ENCODE peak calls at places on chromosomes 12 and 14, in six cellular contexts. T is lower lobe of right lung, Z is choroid plexus epithelial cell, J is AG04450, O is brain microvascular endothelial cell, C is left ventricle myocardium inferior. A is an unnamed sample.

GRCh38 chr12:41992029-41992428 is 152.6 kb downstream of the GXYLT1 start:
- DNase-seq in Z (no peak), T (no peak), C (no peak), J (no peak), O (no peak), A (no peak)

GRCh38 chr12:89610366-89610765 is 84.5 kb upstream of the POC1B start:
- DNase-seq in J (no peak), C (no peak), T (no peak), Z (no peak), O (no peak), A (no peak)

GRCh38 chr14:68182492-68182891 is 362.9 kb downstream of the RAD51B start:
- DNase-seq in O (no peak), Z (no peak), C (no peak), T (no peak), J (no peak), A (no peak)

GRCh38 chr12:31558521-31558920 is 32.4 kb downstream of the DENND5B start:
- DNase-seq in Z (no peak), T (no peak), C (no peak), J (peak; percentile 26), O (no peak), A (peak; percentile 29)

GRCh38 chr12:87311206-87311605 is 718.0 kb downstream of the C12orf50 start:
- DNase-seq in Z (peak; percentile 22), J (no peak), T (no peak), C (no peak), O (no peak), A (peak; percentile 48)

GRCh38 chr14:72404998-72405397 is 472.8 kb downstream of the RGS6 start:
- DNase-seq in C (no peak), O (no peak), J (no peak), T (no peak), Z (no peak), A (no peak)

GRCh38 chr12:68250454-68250853 is 3.0 kb downstream of the IL22 start:
- DNase-seq in J (no peak), Z (no peak), C (no peak), O (no peak), T (no peak), A (no peak)

GRCh38 chr14:100694579-100695422 is 31.9 kb upstream of the DLK1 start:
- DNase-seq in J (no peak), T (no peak), C (no peak), Z (no peak), O (no peak), A (no peak)

GRCh38 chr14:23551266-23552028 is at the start of gene ZFHX2:
- DNase-seq in O (peak; percentile 30), J (no peak), T (peak; percentile 84), C (peak; percentile 82), Z (peak; percentile 36), A (peak; percentile 61)

GRCh38 chr12:51080136-51080535 is 3.3 kb downstream of the CSRNP2 start:
- DNase-seq in Z (peak; percentile 15), T (no peak), O (no peak), J (no peak), C (no peak), A (no peak)

GRCh38 chr12:123382684-123383083 is 1.2 kb upstream of the KMT5A start:
- DNase-seq in Z (no peak), T (no peak), O (no peak), J (no peak), C (no peak), A (no peak)
- H3K4me3 ChIP-seq in Z (no peak overlapping the region), T (no peak overlapping the region), O (no peak overlapping the region), J (no peak overlapping the region), C (peak overlapping the region; percentile 94), A (no peak overlapping the region)

GRCh38 chr14:65414961-65415589 is 2.5 kb downstream of the FUT8 start:
- DNase-seq in C (no peak), O (peak; percentile 11), T (no peak), J (peak; percentile 6), Z (peak; percentile 68), A (peak; percentile 59)
- TF ChIP-seq CTCF in C (peak; percentile 52), O (peak; percentile 46), T (peak; percentile 45), J (peak; percentile 68), Z (peak; percentile 61), A (peak; percentile 56)

GRCh38 chr12:1494856-1495255 is 99.5 kb downstream of the FBXL14 start:
- DNase-seq in Z (no peak), T (no peak), C (no peak), O (no peak), J (no peak), A (no peak)

GRCh38 chr12:1493781-1494180 is 100.6 kb downstream of the FBXL14 start:
- DNase-seq in Z (no peak), T (no peak), C (no peak), J (no peak), O (no peak), A (no peak)

GRCh38 chr12:1498199-1498740 is 96.1 kb downstream of the FBXL14 start:
- DNase-seq in J (no peak), Z (no peak), C (no peak), T (no peak), O (no peak), A (no peak)

GRCh38 chr12:1497161-1497560 is 97.2 kb downstream of the FBXL14 start:
- DNase-seq in J (no peak), C (no peak), O (no peak), Z (no peak), T (no peak), A (no peak)

DNA sequence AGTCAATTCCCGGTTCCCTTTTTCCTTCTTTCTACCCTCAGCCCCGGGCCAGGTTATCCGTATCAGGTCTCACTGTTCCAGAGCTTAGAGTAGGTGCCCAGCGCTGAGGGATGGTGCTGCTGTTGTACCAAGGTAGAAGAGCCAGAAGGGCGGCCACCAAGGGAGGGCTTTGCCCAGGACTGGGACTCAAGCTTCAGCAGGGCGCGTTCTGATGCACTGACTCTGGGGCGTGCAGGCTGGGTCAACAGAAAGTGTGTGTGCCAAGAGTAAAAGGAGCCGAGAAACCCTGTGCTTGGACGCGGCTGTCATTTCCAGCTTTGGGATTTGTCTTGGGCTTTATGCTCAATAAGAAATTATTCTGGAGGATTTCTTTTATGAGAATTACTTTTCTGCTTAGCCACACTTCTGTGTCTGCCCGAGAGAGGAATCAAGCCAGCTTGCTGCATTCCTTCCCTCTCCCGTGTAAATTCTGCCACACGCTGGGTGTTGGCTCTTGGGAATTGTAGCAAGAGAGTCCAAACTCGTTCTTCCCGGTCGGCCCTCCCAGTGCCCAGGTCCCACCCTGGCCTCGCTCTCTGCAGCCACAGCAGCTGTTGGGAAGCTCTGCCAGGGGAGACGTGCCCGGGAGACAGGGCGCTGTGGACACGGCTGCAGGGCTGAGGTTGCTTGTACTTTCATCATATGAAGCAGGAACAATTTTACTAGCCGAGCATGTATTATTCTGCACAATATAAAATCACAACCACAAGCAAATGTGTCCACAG is 98.0 kb downstream of the FBXL14 start:
- DNase-seq in O (no peak), J (no peak), T (no peak), C (no peak), Z (peak; percentile 18), A (peak; percentile 42)
- H3K4me3 ChIP-seq in O (no peak overlapping the region), J (peak overlapping the region; percentile 31), T (peak overlapping the region; percentile 10), C (peak overlapping the region; percentile 21), Z (no peak overlapping the region), A (no peak overlapping the region)

GRCh38 chr14:74906923-74907620 is 16.0 kb downstream of the RPS6KL1 start:
- DNase-seq in Z (no peak), T (no peak), C (no peak), J (no peak), O (no peak), A (no peak)
- TF ChIP-seq CTCF in Z (peak; percentile 33), T (no peak), C (no peak), J (peak; percentile 28), O (peak; percentile 50), A (peak; percentile 36)

DNA sequence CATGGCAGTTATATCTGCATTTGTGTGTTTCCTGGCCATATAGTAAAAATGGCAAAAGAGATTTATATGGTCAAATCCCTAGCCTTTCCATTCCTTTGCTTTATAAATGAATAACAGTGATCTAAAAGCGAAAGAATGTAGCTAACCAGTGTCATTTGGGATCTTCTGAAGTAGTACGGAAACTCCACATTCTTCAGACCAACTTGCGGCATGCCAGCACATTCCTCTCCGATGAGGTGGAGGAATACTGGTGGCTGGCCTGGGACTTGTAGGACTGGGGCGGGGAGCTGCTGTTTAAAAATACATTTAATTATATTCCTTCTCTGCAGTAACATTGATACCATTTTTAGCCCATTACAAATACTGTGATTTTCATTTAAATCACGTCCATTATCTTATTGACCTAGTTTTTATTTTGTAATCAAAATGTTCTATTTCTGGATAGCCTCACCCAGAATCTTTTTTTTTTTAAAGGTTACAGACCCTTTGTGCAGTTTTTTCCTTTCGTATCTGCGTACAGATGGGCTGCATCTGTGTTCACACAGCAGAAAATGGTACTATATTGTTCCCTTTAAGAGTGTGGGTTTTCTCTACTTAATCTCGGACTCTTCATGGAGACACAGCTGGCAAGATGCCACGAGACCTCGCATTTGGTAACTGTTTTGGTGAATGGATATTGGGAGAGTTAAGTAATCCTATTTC is 85.4 kb downstream of the SAMD4A start:
- DNase-seq in Z (peak; percentile 100), O (peak; percentile 98), T (peak; percentile 73), J (peak; percentile 99), C (peak; percentile 84), A (peak; percentile 99)
- H3K4me3 ChIP-seq in Z (peak overlapping the region; percentile 32), O (peak overlapping the region; percentile 43), T (peak overlapping the region; percentile 14), J (peak overlapping the region; percentile 47), C (peak overlapping the region; percentile 44), A (peak overlapping the region; percentile 10)

GRCh38 chr14:20143911-20144310 is 5.3 kb downstream of the OR4N5 start:
- DNase-seq in T (no peak), Z (no peak), J (no peak), C (no peak), O (no peak), A (no peak)
- TF ChIP-seq CTCF in T (no peak), Z (no peak), J (no peak), C (no peak), O (no peak), A (no peak)

DNA sequence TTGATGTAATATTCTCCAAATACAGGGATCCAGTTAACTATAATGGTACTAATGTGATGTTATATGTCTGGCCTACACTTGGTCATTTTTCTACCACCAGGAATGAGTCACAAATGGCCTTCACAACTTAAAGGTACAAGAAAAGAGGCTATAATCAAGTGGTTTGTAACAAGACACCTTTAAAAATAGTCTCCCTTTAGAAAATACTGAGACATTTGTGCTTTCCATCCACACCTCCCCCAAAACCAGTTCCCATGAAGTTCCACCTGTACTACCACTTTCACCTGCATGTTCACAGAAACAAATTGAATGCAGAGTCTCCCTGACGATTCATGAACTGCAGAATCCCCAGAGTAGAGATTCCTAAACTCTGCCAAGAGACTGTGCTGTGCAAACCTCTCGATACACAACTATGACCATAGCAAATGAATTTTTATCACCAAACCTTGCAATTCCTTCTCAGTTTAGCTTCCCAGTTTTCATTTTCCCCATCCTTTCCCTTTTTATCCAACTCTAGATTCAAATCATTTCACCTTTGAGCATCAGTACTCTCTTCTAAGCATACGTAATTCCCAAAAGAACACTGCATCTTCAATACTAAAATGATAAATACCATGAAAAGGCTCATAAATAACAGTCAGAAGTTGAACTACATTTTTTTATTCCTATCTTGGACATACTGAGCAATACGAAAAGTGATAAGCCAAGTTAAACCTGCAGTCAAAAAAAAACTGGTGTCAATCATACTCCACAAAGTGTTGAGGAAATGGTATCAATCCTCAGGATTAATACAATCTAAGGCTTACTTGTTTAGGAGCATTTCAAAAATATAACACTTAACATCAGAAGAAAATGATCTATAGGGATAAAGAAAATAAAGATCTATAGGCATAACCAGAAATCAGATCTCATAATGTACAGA is 5.8 kb downstream of the BTG1 start:
- DNase-seq in J (no peak), T (no peak), Z (no peak), O (no peak), C (no peak), A (peak; percentile 64)
- H3K4me3 ChIP-seq in J (peak overlapping the region; percentile 98), T (peak overlapping the region; percentile 87), Z (peak overlapping the region; percentile 96), O (peak overlapping the region; percentile 93), C (peak overlapping the region; percentile 97), A (peak overlapping the region; percentile 94)